ENCODE peak calls at places on chromosomes 2 and 18, in ten cellular contexts. One of them, this sample, is unnamed.

GRCh38 chr2:234681206-234681605 is 184.3 kb upstream of the ARL4C start:
- DNase-seq in NB4: no peak
- DNase-seq in tibial artery: no peak
- DNase-seq in ELF-1: no peak
- DNase-seq in NCI-H1105: no peak
- DNase-seq in left ventricle myocardium superior: no peak
- DNase-seq in GM06990: no peak
- DNase-seq in activated CD4-positive, CD25-positive, alpha-beta regulatory T cell: no peak
- DNase-seq in CD8-positive, alpha-beta memory T cell: no peak
- DNase-seq in iPS-NIHi11: no peak
- DNase-seq in this sample: no peak

GRCh38 chr2:31688282-31688681 is 107.5 kb upstream of the SRD5A2 start:
- DNase-seq in CD8-positive, alpha-beta memory T cell: no peak
- DNase-seq in iPS-NIHi11: peak
- DNase-seq in GM06990: no peak
- DNase-seq in NB4: peak
- DNase-seq in tibial artery: no peak
- DNase-seq in ELF-1: no peak
- DNase-seq in NCI-H1105: no peak
- DNase-seq in left ventricle myocardium superior: no peak
- DNase-seq in activated CD4-positive, CD25-positive, alpha-beta regulatory T cell: no peak
- DNase-seq in this sample: no peak

GRCh38 chr2:95271381-95271971 is 2.8 kb upstream of the PROM2 start:
- DNase-seq in GM06990: no peak
- DNase-seq in NCI-H1105: no peak
- DNase-seq in tibial artery: no peak
- DNase-seq in ELF-1: no peak
- DNase-seq in activated CD4-positive, CD25-positive, alpha-beta regulatory T cell: no peak
- DNase-seq in CD8-positive, alpha-beta memory T cell: no peak
- DNase-seq in left ventricle myocardium superior: no peak
- DNase-seq in iPS-NIHi11: no peak
- DNase-seq in NB4: no peak
- DNase-seq in this sample: no peak

GRCh38 chr18:59311631-59312030 is 6.8 kb downstream of the CPLX4 start:
- DNase-seq in tibial artery: no peak
- DNase-seq in ELF-1: no peak
- DNase-seq in iPS-NIHi11: no peak
- DNase-seq in left ventricle myocardium superior: no peak
- DNase-seq in GM06990: no peak
- DNase-seq in NB4: no peak
- DNase-seq in CD8-positive, alpha-beta memory T cell: no peak
- DNase-seq in activated CD4-positive, CD25-positive, alpha-beta regulatory T cell: no peak
- DNase-seq in NCI-H1105: no peak
- DNase-seq in this sample: no peak

GRCh38 chr2:171178993-171179392 is 18.3 kb upstream of the TLK1 start:
- DNase-seq in GM06990: no peak
- DNase-seq in activated CD4-positive, CD25-positive, alpha-beta regulatory T cell: no peak
- DNase-seq in ELF-1: no peak
- DNase-seq in tibial artery: no peak
- DNase-seq in NCI-H1105: no peak
- DNase-seq in left ventricle myocardium superior: no peak
- DNase-seq in CD8-positive, alpha-beta memory T cell: no peak
- DNase-seq in NB4: no peak
- DNase-seq in iPS-NIHi11: no peak
- DNase-seq in this sample: no peak

GRCh38 chr2:215760126-215760525 is 253.2 kb downstream of the MREG start:
- DNase-seq in left ventricle myocardium superior: no peak
- DNase-seq in iPS-NIHi11: no peak
- DNase-seq in ELF-1: no peak
- DNase-seq in GM06990: no peak
- DNase-seq in CD8-positive, alpha-beta memory T cell: no peak
- DNase-seq in NCI-H1105: no peak
- DNase-seq in activated CD4-positive, CD25-positive, alpha-beta regulatory T cell: no peak
- DNase-seq in NB4: no peak
- DNase-seq in tibial artery: no peak
- DNase-seq in this sample: no peak

GRCh38 chr2:143545643-143546275 is 416.5 kb downstream of the ARHGAP15 start:
- DNase-seq in left ventricle myocardium superior: no peak
- DNase-seq in GM06990: no peak
- DNase-seq in iPS-NIHi11: no peak
- DNase-seq in NB4: no peak
- DNase-seq in CD8-positive, alpha-beta memory T cell: no peak
- DNase-seq in NCI-H1105: peak
- DNase-seq in tibial artery: no peak
- DNase-seq in activated CD4-positive, CD25-positive, alpha-beta regulatory T cell: no peak
- DNase-seq in ELF-1: no peak
- DNase-seq in this sample: no peak

GRCh38 chr2:25363733-25364132 is 22.0 kb upstream of the DNMT3A start:
- DNase-seq in NB4: no peak
- DNase-seq in ELF-1: no peak
- DNase-seq in CD8-positive, alpha-beta memory T cell: no peak
- DNase-seq in activated CD4-positive, CD25-positive, alpha-beta regulatory T cell: no peak
- DNase-seq in tibial artery: no peak
- DNase-seq in left ventricle myocardium superior: no peak
- DNase-seq in GM06990: no peak
- DNase-seq in iPS-NIHi11: no peak
- DNase-seq in NCI-H1105: peak
- DNase-seq in this sample: no peak

GRCh38 chr2:76610451-76610850 is 899.7 kb upstream of the GCFC2 start:
- DNase-seq in NCI-H1105: no peak
- DNase-seq in CD8-positive, alpha-beta memory T cell: no peak
- DNase-seq in ELF-1: no peak
- DNase-seq in activated CD4-positive, CD25-positive, alpha-beta regulatory T cell: no peak
- DNase-seq in tibial artery: no peak
- DNase-seq in NB4: no peak
- DNase-seq in GM06990: no peak
- DNase-seq in iPS-NIHi11: peak
- DNase-seq in left ventricle myocardium superior: no peak
- DNase-seq in this sample: no peak

GRCh38 chr18:22021701-22022100 is 147.7 kb upstream of the GATA6 start:
- DNase-seq in ELF-1: no peak
- DNase-seq in CD8-positive, alpha-beta memory T cell: no peak
- DNase-seq in iPS-NIHi11: no peak
- DNase-seq in tibial artery: no peak
- DNase-seq in left ventricle myocardium superior: no peak
- DNase-seq in GM06990: no peak
- DNase-seq in activated CD4-positive, CD25-positive, alpha-beta regulatory T cell: no peak
- DNase-seq in NCI-H1105: no peak
- DNase-seq in NB4: no peak
- DNase-seq in this sample: no peak

GRCh38 chr2:101368371-101368770 is 18.9 kb downstream of the CREG2 start:
- DNase-seq in activated CD4-positive, CD25-positive, alpha-beta regulatory T cell: no peak
- DNase-seq in tibial artery: no peak
- DNase-seq in NCI-H1105: no peak
- DNase-seq in NB4: peak
- DNase-seq in ELF-1: no peak
- DNase-seq in GM06990: no peak
- DNase-seq in iPS-NIHi11: no peak
- DNase-seq in CD8-positive, alpha-beta memory T cell: no peak
- DNase-seq in left ventricle myocardium superior: no peak
- DNase-seq in this sample: no peak

GRCh38 chr18:58297198-58297597 is 253.2 kb downstream of the NEDD4L start:
- DNase-seq in GM06990: no peak
- DNase-seq in NB4: no peak
- DNase-seq in activated CD4-positive, CD25-positive, alpha-beta regulatory T cell: no peak
- DNase-seq in left ventricle myocardium superior: no peak
- DNase-seq in CD8-positive, alpha-beta memory T cell: no peak
- DNase-seq in iPS-NIHi11: no peak
- DNase-seq in NCI-H1105: no peak
- DNase-seq in tibial artery: no peak
- DNase-seq in ELF-1: no peak
- DNase-seq in this sample: no peak

GRCh38 chr18:31931163-31931885 is 11.6 kb downstream of the TRAPPC8 start:
- DNase-seq in ELF-1: no peak
- DNase-seq in activated CD4-positive, CD25-positive, alpha-beta regulatory T cell: no peak
- DNase-seq in CD8-positive, alpha-beta memory T cell: no peak
- DNase-seq in GM06990: no peak
- DNase-seq in NCI-H1105: no peak
- DNase-seq in tibial artery: no peak
- DNase-seq in iPS-NIHi11: no peak
- DNase-seq in left ventricle myocardium superior: no peak
- DNase-seq in NB4: no peak
- DNase-seq in this sample: no peak

GRCh38 chr2:88180594-88181240 is 10.6 kb downstream of the THNSL2 start:
- DNase-seq in NB4: peak
- DNase-seq in tibial artery: no peak
- DNase-seq in ELF-1: no peak
- DNase-seq in CD8-positive, alpha-beta memory T cell: no peak
- DNase-seq in GM06990: no peak
- DNase-seq in left ventricle myocardium superior: no peak
- DNase-seq in activated CD4-positive, CD25-positive, alpha-beta regulatory T cell: no peak
- DNase-seq in NCI-H1105: no peak
- DNase-seq in iPS-NIHi11: no peak
- DNase-seq in this sample: no peak

GRCh38 chr2:212021947-212022346 is 516.7 kb downstream of the ERBB4 start:
- DNase-seq in iPS-NIHi11: no peak
- DNase-seq in ELF-1: no peak
- DNase-seq in CD8-positive, alpha-beta memory T cell: no peak
- DNase-seq in left ventricle myocardium superior: no peak
- DNase-seq in activated CD4-positive, CD25-positive, alpha-beta regulatory T cell: no peak
- DNase-seq in NB4: no peak
- DNase-seq in tibial artery: no peak
- DNase-seq in NCI-H1105: no peak
- DNase-seq in GM06990: no peak
- DNase-seq in this sample: no peak

GRCh38 chr2:126810001-126810400 is 88.7 kb upstream of the TEX51 start:
- DNase-seq in tibial artery: no peak
- DNase-seq in NB4: no peak
- DNase-seq in GM06990: no peak
- DNase-seq in activated CD4-positive, CD25-positive, alpha-beta regulatory T cell: no peak
- DNase-seq in NCI-H1105: no peak
- DNase-seq in iPS-NIHi11: no peak
- DNase-seq in left ventricle myocardium superior: no peak
- DNase-seq in ELF-1: no peak
- DNase-seq in CD8-positive, alpha-beta memory T cell: no peak
- DNase-seq in this sample: no peak

GRCh38 chr2:150997702-150998480 is 263.8 kb downstream of the RBM43 start:
- DNase-seq in tibial artery: no peak
- DNase-seq in iPS-NIHi11: no peak
- DNase-seq in CD8-positive, alpha-beta memory T cell: no peak
- DNase-seq in left ventricle myocardium superior: no peak
- DNase-seq in NB4: no peak
- DNase-seq in activated CD4-positive, CD25-positive, alpha-beta regulatory T cell: no peak
- DNase-seq in NCI-H1105: no peak
- DNase-seq in GM06990: no peak
- DNase-seq in ELF-1: no peak
- DNase-seq in this sample: no peak

GRCh38 chr2:59997371-59997770 is 556.1 kb downstream of the BCL11A start:
- DNase-seq in iPS-NIHi11: no peak
- DNase-seq in tibial artery: no peak
- DNase-seq in CD8-positive, alpha-beta memory T cell: no peak
- DNase-seq in NB4: no peak
- DNase-seq in activated CD4-positive, CD25-positive, alpha-beta regulatory T cell: no peak
- DNase-seq in GM06990: no peak
- DNase-seq in NCI-H1105: no peak
- DNase-seq in left ventricle myocardium superior: no peak
- DNase-seq in ELF-1: no peak
- DNase-seq in this sample: no peak

GRCh38 chr2:23651187-23651983 is 266.4 kb downstream of the KLHL29 start:
- DNase-seq in CD8-positive, alpha-beta memory T cell: no peak
- DNase-seq in NB4: peak
- DNase-seq in left ventricle myocardium superior: no peak
- DNase-seq in NCI-H1105: no peak
- DNase-seq in ELF-1: no peak
- DNase-seq in iPS-NIHi11: no peak
- DNase-seq in GM06990: no peak
- DNase-seq in tibial artery: no peak
- DNase-seq in activated CD4-positive, CD25-positive, alpha-beta regulatory T cell: no peak
- DNase-seq in this sample: no peak

GRCh38 chr18:715626-716025 is 3.2 kb upstream of the ENOSF1 start:
- DNase-seq in left ventricle myocardium superior: no peak
- DNase-seq in CD8-positive, alpha-beta memory T cell: no peak
- DNase-seq in GM06990: no peak
- DNase-seq in tibial artery: no peak
- DNase-seq in activated CD4-positive, CD25-positive, alpha-beta regulatory T cell: no peak
- DNase-seq in iPS-NIHi11: no peak
- DNase-seq in NCI-H1105: no peak
- DNase-seq in NB4: no peak
- DNase-seq in ELF-1: no peak
- DNase-seq in this sample: no peak

GRCh38 chr2:211869134-211869533 is 669.5 kb downstream of the ERBB4 start:
- DNase-seq in ELF-1: no peak
- DNase-seq in left ventricle myocardium superior: no peak
- DNase-seq in GM06990: no peak
- DNase-seq in NB4: no peak
- DNase-seq in CD8-positive, alpha-beta memory T cell: no peak
- DNase-seq in activated CD4-positive, CD25-positive, alpha-beta regulatory T cell: no peak
- DNase-seq in iPS-NIHi11: no peak
- DNase-seq in tibial artery: no peak
- DNase-seq in NCI-H1105: no peak
- DNase-seq in this sample: no peak

GRCh38 chr2:240229603-240230423 is 89.4 kb upstream of the OTOS start:
- DNase-seq in iPS-NIHi11: no peak
- DNase-seq in ELF-1: no peak
- DNase-seq in CD8-positive, alpha-beta memory T cell: no peak
- DNase-seq in left ventricle myocardium superior: peak
- DNase-seq in GM06990: no peak
- DNase-seq in NB4: peak
- DNase-seq in activated CD4-positive, CD25-positive, alpha-beta regulatory T cell: no peak
- DNase-seq in NCI-H1105: no peak
- DNase-seq in tibial artery: no peak
- DNase-seq in this sample: no peak

GRCh38 chr2:28509361-28509760 is 13.5 kb downstream of the PLB1 start:
- DNase-seq in activated CD4-positive, CD25-positive, alpha-beta regulatory T cell: no peak
- DNase-seq in left ventricle myocardium superior: no peak
- DNase-seq in CD8-positive, alpha-beta memory T cell: no peak
- DNase-seq in ELF-1: no peak
- DNase-seq in GM06990: no peak
- DNase-seq in NCI-H1105: no peak
- DNase-seq in tibial artery: no peak
- DNase-seq in iPS-NIHi11: no peak
- DNase-seq in NB4: no peak
- DNase-seq in this sample: no peak

GRCh38 chr2:12278217-12278755 is 438.4 kb upstream of the TRIB2 start:
- DNase-seq in tibial artery: no peak
- DNase-seq in iPS-NIHi11: no peak
- DNase-seq in GM06990: no peak
- DNase-seq in ELF-1: no peak
- DNase-seq in NCI-H1105: no peak
- DNase-seq in left ventricle myocardium superior: no peak
- DNase-seq in NB4: no peak
- DNase-seq in CD8-positive, alpha-beta memory T cell: no peak
- DNase-seq in activated CD4-positive, CD25-positive, alpha-beta regulatory T cell: no peak
- DNase-seq in this sample: no peak

GRCh38 chr2:102520801-102521200 is 47.8 kb downstream of the SLC9A4 start:
- DNase-seq in GM06990: no peak
- DNase-seq in NB4: no peak
- DNase-seq in NCI-H1105: no peak
- DNase-seq in left ventricle myocardium superior: no peak
- DNase-seq in tibial artery: no peak
- DNase-seq in CD8-positive, alpha-beta memory T cell: no peak
- DNase-seq in ELF-1: no peak
- DNase-seq in activated CD4-positive, CD25-positive, alpha-beta regulatory T cell: no peak
- DNase-seq in iPS-NIHi11: no peak
- DNase-seq in this sample: no peak

GRCh38 chr2:177075254-177075653 is 137.3 kb upstream of the HNRNPA3 start:
- DNase-seq in NCI-H1105: no peak
- DNase-seq in tibial artery: no peak
- DNase-seq in left ventricle myocardium superior: no peak
- DNase-seq in ELF-1: no peak
- DNase-seq in CD8-positive, alpha-beta memory T cell: no peak
- DNase-seq in iPS-NIHi11: no peak
- DNase-seq in activated CD4-positive, CD25-positive, alpha-beta regulatory T cell: no peak
- DNase-seq in NB4: no peak
- DNase-seq in GM06990: no peak
- DNase-seq in this sample: no peak

GRCh38 chr2:154233231-154233630 is 361.5 kb downstream of the GALNT13 start:
- DNase-seq in tibial artery: no peak
- DNase-seq in ELF-1: no peak
- DNase-seq in NCI-H1105: no peak
- DNase-seq in activated CD4-positive, CD25-positive, alpha-beta regulatory T cell: no peak
- DNase-seq in GM06990: no peak
- DNase-seq in CD8-positive, alpha-beta memory T cell: no peak
- DNase-seq in left ventricle myocardium superior: no peak
- DNase-seq in iPS-NIHi11: no peak
- DNase-seq in NB4: no peak
- DNase-seq in this sample: no peak